ENCODE peak calls at places on chromosome 12, in five cellular contexts. Q is NCI-H1105, Y is activated gamma-delta T cell treated with Interleukin-2 at 50 U/mL for 16 hours, M is NCI-H460, B is iPS-NIHi11. K is an unnamed sample.

GRCh38 chr12:107632246-107632645 is 53.4 kb upstream of the PWP1 start:
- DNase-seq in Q (no peak), Y (no peak), M (no peak), B (no peak), K (no peak)

GRCh38 chr12:66905201-66905600 is 226.3 kb upstream of the GRIP1 start:
- DNase-seq in Q (no peak), Y (no peak), M (no peak), B (no peak), K (no peak)

GRCh38 chr12:45547822-45548221 is 181.7 kb upstream of the ARID2 start:
- DNase-seq in Q (no peak), Y (no peak), M (no peak), B (no peak), K (no peak)

GRCh38 chr12:81381951-81382350 is 304.1 kb downstream of the ACSS3 start:
- DNase-seq in Q (no peak), Y (no peak), M (no peak), B (no peak), K (no peak)

GRCh38 chr12:27535318-27535717 is 11.3 kb downstream of the PPFIBP1 start:
- DNase-seq in Q (no peak), Y (no peak), M (no peak), B (no peak), K (no peak)

GRCh38 chr12:103769240-103769945 is 71.6 kb downstream of the NT5DC3 start:
- DNase-seq in Q (no peak), Y (no peak), M (no peak), B (peak), K (no peak)

GRCh38 chr12:32482226-32482625 is 82.9 kb downstream of the FGD4 start:
- DNase-seq in Q (no peak), Y (no peak), M (no peak), B (no peak), K (no peak)

GRCh38 chr12:76546889-76547288 is 12.7 kb downstream of the OSBPL8 start:
- DNase-seq in Q (no peak), Y (no peak), M (no peak), B (no peak), K (no peak)

GRCh38 chr12:69211172-69211571 is 28.2 kb upstream of the CPSF6 start:
- DNase-seq in Q (no peak), Y (no peak), M (no peak), B (no peak), K (no peak)

GRCh38 chr12:49331360-49332222 is 5.4 kb downstream of the C1QL4 start:
- DNase-seq in Q (peak), Y (no peak), M (peak), B (peak), K (no peak)

GRCh38 chr12:113056631-113057488 is at the start of gene DTX1:
- DNase-seq in Q (peak), Y (peak), M (no peak), B (peak), K (peak)

GRCh38 chr12:59320112-59320511 is 275.7 kb upstream of the SLC16A7 start:
- DNase-seq in Q (no peak), Y (no peak), M (no peak), B (no peak), K (no peak)

GRCh38 chr12:124254126-124254525 is 40.8 kb upstream of the RFLNA start:
- DNase-seq in Q (no peak), Y (no peak), M (no peak), B (no peak), K (no peak)

GRCh38 chr12:40054554-40055226 is 51.2 kb downstream of the SLC2A13 start:
- DNase-seq in Q (no peak), Y (no peak), M (peak), B (no peak), K (no peak)

GRCh38 chr12:57058454-57058853 is 8.5 kb upstream of the MYO1A start:
- DNase-seq in Q (no peak), Y (no peak), M (no peak), B (no peak), K (no peak)

GRCh38 chr12:105177208-105177607 is 58.8 kb downstream of the APPL2 start:
- DNase-seq in Q (no peak), Y (no peak), M (no peak), B (no peak), K (no peak)

GRCh38 chr12:124188561-124189405 is 106.1 kb upstream of the RFLNA start:
- DNase-seq in Q (no peak), Y (no peak), M (no peak), B (no peak), K (no peak)

GRCh38 chr12:8784464-8784863 is 38.0 kb upstream of the A2ML1 start:
- DNase-seq in Q (no peak), Y (no peak), M (no peak), B (no peak), K (no peak)

GRCh38 chr12:52007158-52007921 is 594 bp downstream of the TAMALIN start:
- DNase-seq in Q (no peak), Y (peak), M (no peak), B (peak), K (peak)

GRCh38 chr12:32502693-32503510 is 103.5 kb downstream of the FGD4 start:
- DNase-seq in Q (no peak), Y (no peak), M (no peak), B (no peak), K (no peak)

GRCh38 chr12:2273288-2273687 is 220.5 kb downstream of the CACNA1C start:
- DNase-seq in Q (no peak), Y (no peak), M (no peak), B (no peak), K (no peak)

GRCh38 chr12:47218191-47218654 is 138.5 kb upstream of the AMIGO2 start:
- DNase-seq in Q (no peak), Y (peak), M (no peak), B (no peak), K (peak)

GRCh38 chr12:53380104-53380796 is at the start of gene SP1:
- DNase-seq in Q (peak), Y (peak), M (peak), B (peak), K (peak)

GRCh38 chr12:45745861-45746277 is 16.4 kb downstream of the ARID2 start:
- DNase-seq in Q (no peak), Y (no peak), M (no peak), B (no peak), K (no peak)

GRCh38 chr12:104697186-104697585 is 240.4 kb downstream of the CHST11 start:
- DNase-seq in Q (no peak), Y (no peak), M (no peak), B (no peak), K (no peak)

GRCh38 chr12:1878214-1878613 is 40.2 kb downstream of the CACNA2D4 start:
- DNase-seq in Q (no peak), Y (no peak), M (no peak), B (peak), K (no peak)

GRCh38 chr12:20260864-20261263 is 107.5 kb upstream of the PDE3A start:
- DNase-seq in Q (no peak), Y (no peak), M (no peak), B (no peak), K (no peak)

GRCh38 chr12:127652281-127652680 is 614.7 kb upstream of the TMEM132C start:
- DNase-seq in Q (no peak), Y (no peak), M (no peak), B (no peak), K (no peak)

GRCh38 chr12:50017047-50017446 is 8.2 kb downstream of the RACGAP1 start:
- DNase-seq in Q (no peak), Y (no peak), M (peak), B (no peak), K (no peak)

GRCh38 chr12:71130670-71131069 is 27.1 kb downstream of the TSPAN8 start:
- DNase-seq in Q (no peak), Y (no peak), M (no peak), B (no peak), K (no peak)

GRCh38 chr12:123971770-123972447 is 722 bp downstream of the CCDC92 start:
- DNase-seq in Q (no peak), Y (peak), M (no peak), B (peak), K (peak)

GRCh38 chr12:53677612-53678133 is 1.8 kb upstream of the ATP5MC2 start:
- DNase-seq in Q (no peak), Y (no peak), M (no peak), B (no peak), K (no peak)

GRCh38 chr12:102454808-102455760 is 25.3 kb downstream of the IGF1 start:
- DNase-seq in Q (no peak), Y (no peak), M (no peak), B (no peak), K (no peak)

GRCh38 chr12:46455648-46456352 is 83.2 kb upstream of the SLC38A2 start:
- DNase-seq in Q (no peak), Y (no peak), M (no peak), B (peak), K (no peak)